ENCODE peak calls at places on chromosomes 4 and X, in seven cellular contexts. K is activated CD4-positive, CD25-positive, alpha-beta regulatory T cell treated with anti-CD3 and anti-CD28 coated beads, Interleukin-2, amount 50 U/mL, for 72 hours; C is HFF-Myc; Z is left colon; R is stomach; E is dorsolateral prefrontal cortex; U is nephron progenitor cell. I is an unnamed sample.

GRCh38 chr4:1793940-1794808 is 1.1 kb downstream of the FGFR3 start:
- DNase-seq in K (no peak), C (no peak), Z (no peak), R (no peak), E (no peak), U (peak; percentile 51), I (no peak)

GRCh38 chr4:121597346-121597934 is 99.3 kb downstream of the ANXA5 start:
- DNase-seq in K (no peak), C (no peak), Z (no peak), R (no peak), E (no peak), U (no peak), I (no peak)

GRCh38 chrX:83160096-83160495 is 348.0 kb upstream of the POU3F4 start:
- DNase-seq in K (no peak), C (no peak), Z (no peak), R (no peak), E (no peak), U (no peak), I (no peak)

GRCh38 chrX:40314070-40314469 is 216.3 kb upstream of the BCOR start:
- DNase-seq in K (no peak), C (no peak), Z (peak; percentile 13), R (no peak), E (no peak), U (no peak), I (peak; percentile 41)

GRCh38 chr4:159547645-159548308 is 444.9 kb downstream of the RAPGEF2 start:
- DNase-seq in K (no peak), C (no peak), Z (no peak), R (no peak), E (peak; percentile 44), U (no peak), I (peak; percentile 16)

GRCh38 chr4:174629265-174629664 is 107.0 kb upstream of the HPGD start:
- DNase-seq in K (no peak), C (no peak), Z (no peak), R (no peak), E (no peak), U (no peak), I (no peak)

GRCh38 chr4:27198971-27199370 is 338.3 kb downstream of the STIM2 start:
- DNase-seq in K (no peak), C (no peak), Z (no peak), R (no peak), E (no peak), U (no peak), I (peak; percentile 45)

GRCh38 chr4:177964693-177965168 is 522.5 kb upstream of the AGA start:
- DNase-seq in K (no peak), C (no peak), Z (no peak), R (no peak), E (no peak), U (no peak), I (no peak)

GRCh38 chrX:18348047-18348446 is 6.4 kb downstream of the SCML2 start:
- DNase-seq in K (no peak), C (no peak), Z (no peak), R (no peak), E (no peak), U (no peak), I (no peak)

GRCh38 chr4:81021526-81021944 is 9.0 kb upstream of the BMP3 start:
- DNase-seq in K (no peak), C (no peak), Z (peak; percentile 60), R (no peak), E (no peak), U (no peak), I (no peak)

GRCh38 chr4:2297606-2298517 is 36.0 kb upstream of the MXD4 start:
- DNase-seq in K (peak; percentile 29), C (no peak), Z (no peak), R (no peak), E (no peak), U (no peak), I (no peak)

GRCh38 chr4:173242466-173243250 is 74.0 kb downstream of the GALNT7 start:
- DNase-seq in K (no peak), C (no peak), Z (no peak), R (no peak), E (no peak), U (no peak), I (peak; percentile 87)

GRCh38 chrX:12002876-12003275 is 135.4 kb upstream of the FRMPD4 start:
- DNase-seq in K (no peak), C (no peak), Z (no peak), R (no peak), E (no peak), U (no peak), I (no peak)

GRCh38 chrX:131910565-131910964 is 112.5 kb upstream of the STK26 start:
- DNase-seq in K (no peak), C (no peak), Z (no peak), R (no peak), E (no peak), U (no peak), I (no peak)

GRCh38 chrX:40085714-40086113 is 12.0 kb downstream of the BCOR start:
- DNase-seq in K (no peak), C (no peak), Z (no peak), R (no peak), E (no peak), U (no peak), I (no peak)

GRCh38 chr4:167475951-167476350 is 241.7 kb upstream of the SPOCK3 start:
- DNase-seq in K (no peak), C (no peak), Z (no peak), R (no peak), E (no peak), U (no peak), I (no peak)

GRCh38 chrX:155211208-155211607 is 5.1 kb upstream of the VBP1 start:
- DNase-seq in K (no peak), C (no peak), Z (no peak), R (no peak), E (no peak), U (no peak), I (no peak)

GRCh38 chrX:35285289-35285962 is 342.8 kb downstream of the FAM47B start:
- DNase-seq in K (no peak), C (no peak), Z (no peak), R (no peak), E (no peak), U (no peak), I (no peak)

GRCh38 chr4:145878501-145879435 is 59.9 kb downstream of the ZNF827 start:
- DNase-seq in K (no peak), C (no peak), Z (no peak), R (no peak), E (no peak), U (no peak), I (no peak)

GRCh38 chr4:86939737-86940141 is 4.9 kb downstream of the AFF1 start:
- DNase-seq in K (no peak), C (no peak), Z (no peak), R (no peak), E (no peak), U (no peak), I (no peak)